ENCODE peak calls at places on chromosomes 16 and 17, in five cellular contexts. B is IMR-90, N is fibroblast of mammary gland, Y is body of pancreas, I is GM12878. C is an unnamed sample.
A peak's percentile ranks its signal among the peaks of the same experiment; 100 is the strongest.

GRCh38 chr16:66935319-66936011 is at the start of gene CES2:
- DNase-seq in B (peak; percentile 29), N (peak; percentile 50), Y (peak; percentile 82), I (no peak), C (no peak)

GRCh38 chr17:61489719-61490490 is 37.7 kb downstream of the TBX4 start:
- DNase-seq in B (no peak), N (no peak), Y (no peak), I (no peak), C (no peak)

GRCh38 chr17:61396586-61397085 is 3.0 kb upstream of the TBX2 start:
- DNase-seq in B (peak; percentile 35), N (no peak), Y (no peak), I (no peak), C (no peak)

GRCh38 chr16:24844101-24845030 is 1.4 kb upstream of the SLC5A11 start:
- DNase-seq in B (peak; percentile 28), N (no peak), Y (no peak), I (no peak), C (no peak)

GRCh38 chr16:54931041-54931756 is 534 bp downstream of the IRX5 start:
- DNase-seq in B (no peak), N (peak; percentile 39), Y (peak; percentile 30), I (no peak), C (no peak)

GRCh38 chr17:82065193-82065637 is 389 bp downstream of the DUS1L start:
- DNase-seq in B (peak; percentile 24), N (no peak), Y (no peak), I (no peak), C (no peak)

GRCh38 chr16:16992986-16993783 is 477.6 kb downstream of the XYLT1 start:
- DNase-seq in B (no peak), N (no peak), Y (no peak), I (peak; percentile 20), C (no peak)

GRCh38 chr16:85390511-85391174 is 222.5 kb upstream of the GSE1 start:
- DNase-seq in B (peak; percentile 95), N (peak; percentile 89), Y (peak; percentile 50), I (no peak), C (no peak)

GRCh38 chr16:66996324-66996982 is 8.1 kb downstream of the CES4A start:
- DNase-seq in B (peak; percentile 80), N (peak; percentile 94), Y (peak; percentile 81), I (no peak), C (no peak)

GRCh38 chr16:87619360-87620200 is 17.3 kb downstream of the JPH3 start:
- DNase-seq in B (no peak), N (no peak), Y (no peak), I (no peak), C (peak; percentile 2)

GRCh38 chr16:9039208-9039607 is 52.2 kb upstream of the HAPSTR1 start:
- DNase-seq in B (peak; percentile 55), N (peak; percentile 52), Y (no peak), I (no peak), C (no peak)

GRCh38 chr17:35630530-35631148 is 43.5 kb downstream of the AP2B1 start:
- DNase-seq in B (peak; percentile 80), N (peak; percentile 73), Y (no peak), I (no peak), C (no peak)

GRCh38 chr16:76071690-76072089 is 205.5 kb upstream of the CNTNAP4 start:
- DNase-seq in B (no peak), N (no peak), Y (no peak), I (no peak), C (no peak)

GRCh38 chr16:83439412-83439811 is 368.4 kb upstream of the HSBP1 start:
- DNase-seq in B (no peak), N (no peak), Y (no peak), I (no peak), C (no peak)

GRCh38 chr17:60510723-60511122 is 15.3 kb downstream of the APPBP2 start:
- DNase-seq in B (no peak), N (no peak), Y (no peak), I (no peak), C (no peak)

GRCh38 chr17:64771980-64772844 is 110.1 kb upstream of the SMURF2 start:
- DNase-seq in B (no peak), N (no peak), Y (no peak), I (no peak), C (no peak)

GRCh38 chr17:50721194-50722010 is 2.0 kb downstream of the LUC7L3 start:
- DNase-seq in B (no peak), N (peak; percentile 33), Y (no peak), I (no peak), C (no peak)

GRCh38 chr17:49739662-49740271 is 24.2 kb downstream of the FAM117A start:
- DNase-seq in B (peak; percentile 16), N (peak; percentile 31), Y (peak; percentile 83), I (no peak), C (no peak)

GRCh38 chr17:36128411-36128978 is 24.9 kb downstream of the CCL4 start:
- DNase-seq in B (no peak), N (no peak), Y (no peak), I (no peak), C (no peak)

GRCh38 chr17:61415374-61416210 is 15.9 kb downstream of the TBX2 start:
- DNase-seq in B (peak; percentile 37), N (no peak), Y (no peak), I (no peak), C (no peak)

GRCh38 chr16:67833035-67833417 is 9.1 kb upstream of the THAP11 start:
- DNase-seq in B (peak; percentile 80), N (peak; percentile 81), Y (no peak), I (no peak), C (no peak)

GRCh38 chr17:37697331-37697730 is 47.5 kb downstream of the HNF1B start:
- DNase-seq in B (no peak), N (no peak), Y (no peak), I (no peak), C (no peak)

GRCh38 chr16:59964232-59964924 is 1230.3 kb upstream of the GOT2 start:
- DNase-seq in B (no peak), N (no peak), Y (no peak), I (no peak), C (no peak)

GRCh38 chr17:75595919-75596310 is 8.3 kb downstream of the MYO15B start:
- DNase-seq in B (no peak), N (no peak), Y (no peak), I (no peak), C (no peak)

GRCh38 chr16:7350801-7351200 is 18.2 kb downstream of the RBFOX1 start:
- DNase-seq in B (no peak), N (no peak), Y (no peak), I (no peak), C (no peak)

GRCh38 chr16:7361416-7362129 is 28.9 kb downstream of the RBFOX1 start:
- DNase-seq in B (no peak), N (no peak), Y (no peak), I (no peak), C (no peak)

GRCh38 chr16:7352114-7352513 is 19.5 kb downstream of the RBFOX1 start:
- DNase-seq in B (no peak), N (no peak), Y (no peak), I (no peak), C (no peak)

GRCh38 chr16:7351572-7351971 is 18.9 kb downstream of the RBFOX1 start:
- DNase-seq in B (no peak), N (no peak), Y (no peak), I (no peak), C (no peak)

GRCh38 chr16:7355758-7356157 is 23.1 kb downstream of the RBFOX1 start:
- DNase-seq in B (no peak), N (no peak), Y (no peak), I (no peak), C (no peak)
- TF ChIP-seq CTCF in B (no peak), N (no peak), Y (no peak), I (no peak), C (no peak)

DNA sequence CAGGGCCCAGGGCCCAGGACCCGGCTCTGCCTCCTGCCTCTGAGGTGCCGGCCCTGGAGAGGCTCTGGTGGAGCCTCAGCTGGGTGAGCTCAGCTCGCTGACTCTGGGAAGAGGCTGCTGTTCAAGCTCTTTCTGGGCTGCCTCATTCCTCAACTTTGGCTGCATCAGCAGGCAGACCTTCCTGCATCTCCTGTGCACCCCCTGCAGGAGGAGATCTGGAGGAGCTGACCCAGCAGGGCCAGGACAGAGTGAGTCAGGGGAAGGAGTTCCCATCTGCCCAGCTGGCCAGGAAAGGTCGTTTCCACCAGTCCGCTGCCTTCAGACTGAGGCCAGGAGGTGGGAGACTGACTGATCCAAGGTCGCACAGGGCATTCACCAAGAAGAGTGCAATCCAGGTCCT is 10.7 kb downstream of the CRHR1 start:
- DNase-seq in B (no peak), N (peak; percentile 12), Y (no peak), I (no peak), C (no peak)
- TF ChIP-seq CTCF in B (peak; percentile 5), N (no peak), Y (no peak), I (no peak), C (peak; percentile 34)

GRCh38 chr17:44398692-44399691 is 9.5 kb upstream of the ITGA2B start:
- DNase-seq in B (peak; percentile 3), N (no peak), Y (no peak), I (no peak), C (no peak)

GRCh38 chr17:44397479-44398440 is 8.3 kb upstream of the ITGA2B start:
- DNase-seq in B (no peak), N (no peak), Y (no peak), I (no peak), C (no peak)

GRCh38 chr17:44402564-44403172 is 13.2 kb upstream of the ITGA2B start:
- DNase-seq in B (no peak), N (no peak), Y (no peak), I (peak; percentile 69), C (no peak)

GRCh38 chr17:44396946-44397345 is 7.5 kb upstream of the ITGA2B start:
- DNase-seq in B (no peak), N (no peak), Y (no peak), I (no peak), C (no peak)

DNA sequence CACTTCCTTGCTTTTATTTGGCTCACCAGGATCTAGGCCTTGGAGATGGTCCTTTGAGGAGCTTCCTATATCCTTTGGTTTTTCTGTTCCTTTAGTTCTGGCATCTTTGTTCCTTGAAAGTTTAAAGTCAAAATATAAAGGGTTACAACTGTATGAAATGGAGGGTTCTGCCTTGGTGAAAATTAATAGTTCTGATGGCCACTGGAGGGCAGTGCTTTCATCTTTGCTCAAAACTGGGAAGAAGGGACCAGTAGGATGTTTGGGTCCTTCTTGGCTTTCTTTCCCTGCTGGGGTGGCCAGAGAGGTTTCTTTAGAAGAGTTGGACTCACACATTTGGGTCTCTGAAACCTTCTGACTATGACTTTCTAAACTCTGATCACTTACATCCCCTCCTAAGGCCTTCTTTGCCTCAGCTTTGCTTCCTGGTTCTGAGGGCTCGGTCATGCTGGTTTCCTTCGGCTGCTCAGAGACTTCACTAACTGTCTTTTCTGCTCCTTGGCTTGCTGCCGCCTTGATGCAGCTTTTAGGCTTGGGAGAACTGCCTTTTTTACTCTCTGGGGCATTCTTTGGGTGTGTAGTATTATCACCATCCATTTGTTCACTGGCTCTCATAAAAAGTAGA is 10.9 kb upstream of the ITGA2B start:
- DNase-seq in B (peak; percentile 41), N (peak; percentile 36), Y (no peak), I (no peak), C (no peak)
- TF ChIP-seq CTCF in B (peak; percentile 66), N (peak; percentile 53), Y (peak; percentile 25), I (peak; percentile 55), C (peak; percentile 57)

GRCh38 chr17:28225872-28226271 is 93.1 kb upstream of the TMEM97 start:
- DNase-seq in B (no peak), N (no peak), Y (no peak), I (no peak), C (no peak)

GRCh38 chr17:28226563-28226962 is 92.4 kb upstream of the TMEM97 start:
- DNase-seq in B (no peak), N (no peak), Y (peak; percentile 28), I (no peak), C (no peak)

GRCh38 chr17:28228986-28229729 is 89.8 kb upstream of the TMEM97 start:
- DNase-seq in B (no peak), N (no peak), Y (no peak), I (no peak), C (no peak)

GRCh38 chr17:28228109-28228840 is 90.7 kb upstream of the TMEM97 start:
- DNase-seq in B (no peak), N (no peak), Y (no peak), I (no peak), C (no peak)

GRCh38 chr17:28227278-28228108 is 91.5 kb upstream of the TMEM97 start:
- DNase-seq in B (no peak), N (peak; percentile 19), Y (peak; percentile 97), I (no peak), C (no peak)
- TF ChIP-seq CTCF in B (no peak), N (no peak), Y (peak; percentile 33), I (no peak), C (no peak)